ENCODE peak calls at places on chromosomes 13 and 19, in five cellular contexts. One of them, this sample, is unnamed.

GRCh38 chr19:16588089-16588823 is 16.0 kb upstream of the SLC35E1 start:
- DNase-seq in NCI-H2029: peak
- DNase-seq in CD4-positive, alpha-beta T cell: peak
- DNase-seq in small intestine: peak
- DNase-seq in RPMI7951: no peak
- DNase-seq in this sample: no peak

GRCh38 chr13:26048745-26049144 is 3.1 kb downstream of the SHISA2 start:
- DNase-seq in CD4-positive, alpha-beta T cell: no peak
- DNase-seq in small intestine: no peak
- DNase-seq in RPMI7951: no peak
- DNase-seq in NCI-H2029: no peak
- DNase-seq in this sample: no peak

GRCh38 chr19:56988271-56988670 is 131.5 kb upstream of the USP29 start:
- DNase-seq in CD4-positive, alpha-beta T cell: no peak
- DNase-seq in NCI-H2029: no peak
- DNase-seq in RPMI7951: no peak
- DNase-seq in small intestine: no peak
- DNase-seq in this sample: no peak

GRCh38 chr19:2144190-2144589 is 7.2 kb downstream of the AP3D1 start:
- DNase-seq in RPMI7951: no peak
- DNase-seq in CD4-positive, alpha-beta T cell: no peak
- DNase-seq in NCI-H2029: no peak
- DNase-seq in small intestine: no peak
- DNase-seq in this sample: no peak

GRCh38 chr13:79307433-79307861 is 98.6 kb downstream of the RBM26 start:
- DNase-seq in CD4-positive, alpha-beta T cell: no peak
- DNase-seq in NCI-H2029: no peak
- DNase-seq in RPMI7951: peak
- DNase-seq in small intestine: no peak
- DNase-seq in this sample: no peak

GRCh38 chr13:79812070-79812850 is 331.3 kb downstream of the NDFIP2 start:
- DNase-seq in RPMI7951: no peak
- DNase-seq in small intestine: no peak
- DNase-seq in CD4-positive, alpha-beta T cell: no peak
- DNase-seq in NCI-H2029: no peak
- DNase-seq in this sample: no peak

GRCh38 chr13:30976041-30976440 is 43.6 kb downstream of the TEX26 start:
- DNase-seq in NCI-H2029: no peak
- DNase-seq in CD4-positive, alpha-beta T cell: no peak
- DNase-seq in small intestine: no peak
- DNase-seq in RPMI7951: no peak
- DNase-seq in this sample: no peak

GRCh38 chr13:93169980-93170379 is 56.6 kb upstream of the GPC6 start:
- DNase-seq in RPMI7951: peak
- DNase-seq in small intestine: no peak
- DNase-seq in CD4-positive, alpha-beta T cell: no peak
- DNase-seq in NCI-H2029: no peak
- DNase-seq in this sample: peak

GRCh38 chr19:13207237-13208130 is 57.3 kb downstream of the IER2 start:
- DNase-seq in NCI-H2029: no peak
- DNase-seq in small intestine: no peak
- DNase-seq in CD4-positive, alpha-beta T cell: no peak
- DNase-seq in RPMI7951: peak
- DNase-seq in this sample: no peak

GRCh38 chr13:40145139-40145538 is 489.7 kb downstream of the COG6 start:
- DNase-seq in NCI-H2029: no peak
- DNase-seq in CD4-positive, alpha-beta T cell: no peak
- DNase-seq in RPMI7951: no peak
- DNase-seq in small intestine: no peak
- DNase-seq in this sample: no peak

GRCh38 chr13:98939552-98940306 is 38.1 kb downstream of the DOCK9 start:
- DNase-seq in NCI-H2029: no peak
- DNase-seq in RPMI7951: no peak
- DNase-seq in CD4-positive, alpha-beta T cell: no peak
- DNase-seq in small intestine: no peak
- DNase-seq in this sample: no peak

GRCh38 chr13:71979616-71980015 is 112.6 kb upstream of the DACH1 start:
- DNase-seq in RPMI7951: no peak
- DNase-seq in small intestine: peak
- DNase-seq in CD4-positive, alpha-beta T cell: no peak
- DNase-seq in NCI-H2029: no peak
- DNase-seq in this sample: no peak

GRCh38 chr19:38228491-38229439 is 4.7 kb upstream of the DPF1 start:
- DNase-seq in RPMI7951: no peak
- DNase-seq in small intestine: no peak
- DNase-seq in CD4-positive, alpha-beta T cell: no peak
- DNase-seq in NCI-H2029: no peak
- DNase-seq in this sample: no peak

GRCh38 chr13:43757266-43757665 is 29.5 kb downstream of the ENOX1 start:
- DNase-seq in RPMI7951: peak
- DNase-seq in NCI-H2029: no peak
- DNase-seq in small intestine: no peak
- DNase-seq in CD4-positive, alpha-beta T cell: no peak
- DNase-seq in this sample: no peak

GRCh38 chr13:101307181-101307701 is 109.1 kb downstream of the NALCN start:
- DNase-seq in NCI-H2029: no peak
- DNase-seq in RPMI7951: peak
- DNase-seq in small intestine: no peak
- DNase-seq in CD4-positive, alpha-beta T cell: no peak
- DNase-seq in this sample: peak

GRCh38 chr13:26785845-26786630 is 25.5 kb upstream of the GPR12 start:
- DNase-seq in CD4-positive, alpha-beta T cell: peak
- DNase-seq in NCI-H2029: no peak
- DNase-seq in small intestine: peak
- DNase-seq in RPMI7951: peak
- DNase-seq in this sample: peak

GRCh38 chr13:51838235-51838846 is 6.6 kb downstream of the TMEM272 start:
- DNase-seq in RPMI7951: peak
- DNase-seq in NCI-H2029: no peak
- DNase-seq in small intestine: no peak
- DNase-seq in CD4-positive, alpha-beta T cell: no peak
- DNase-seq in this sample: no peak

GRCh38 chr19:17579523-17580244 is 24.2 kb downstream of the COLGALT1 start:
- DNase-seq in NCI-H2029: peak
- DNase-seq in CD4-positive, alpha-beta T cell: no peak
- DNase-seq in RPMI7951: peak
- DNase-seq in small intestine: peak
- DNase-seq in this sample: peak

GRCh38 chr19:44685877-44686276 is 13.1 kb upstream of the CEACAM16 start:
- DNase-seq in RPMI7951: peak
- DNase-seq in small intestine: no peak
- DNase-seq in CD4-positive, alpha-beta T cell: no peak
- DNase-seq in NCI-H2029: no peak
- DNase-seq in this sample: peak

GRCh38 chr13:66513728-66514127 is 716.4 kb downstream of the PCDH9 start:
- DNase-seq in RPMI7951: no peak
- DNase-seq in NCI-H2029: no peak
- DNase-seq in small intestine: no peak
- DNase-seq in CD4-positive, alpha-beta T cell: no peak
- DNase-seq in this sample: no peak

GRCh38 chr19:11324079-11324661 is 15.3 kb downstream of the RAB3D start:
- DNase-seq in NCI-H2029: peak
- DNase-seq in small intestine: peak
- DNase-seq in CD4-positive, alpha-beta T cell: no peak
- DNase-seq in RPMI7951: peak
- DNase-seq in this sample: peak

GRCh38 chr13:95360464-95361097 is 59.3 kb upstream of the ABCC4 start:
- DNase-seq in RPMI7951: no peak
- DNase-seq in NCI-H2029: no peak
- DNase-seq in CD4-positive, alpha-beta T cell: no peak
- DNase-seq in small intestine: no peak
- DNase-seq in this sample: no peak

GRCh38 chr19:28899703-28900102 is 313.2 kb downstream of the UQCRFS1 start:
- DNase-seq in NCI-H2029: no peak
- DNase-seq in RPMI7951: no peak
- DNase-seq in small intestine: no peak
- DNase-seq in CD4-positive, alpha-beta T cell: no peak
- DNase-seq in this sample: no peak

GRCh38 chr19:45424191-45425058 is 708 bp upstream of the ERCC1 start:
- DNase-seq in CD4-positive, alpha-beta T cell: no peak
- DNase-seq in small intestine: peak
- DNase-seq in NCI-H2029: peak
- DNase-seq in RPMI7951: peak
- DNase-seq in this sample: peak

GRCh38 chr13:77696006-77696862 is 1.3 kb upstream of the SLAIN1 start:
- DNase-seq in small intestine: peak
- DNase-seq in CD4-positive, alpha-beta T cell: no peak
- DNase-seq in RPMI7951: no peak
- DNase-seq in NCI-H2029: no peak
- DNase-seq in this sample: no peak

GRCh38 chr19:7853760-7854107 is 20.5 kb downstream of the PRR36 start:
- DNase-seq in CD4-positive, alpha-beta T cell: no peak
- DNase-seq in RPMI7951: no peak
- DNase-seq in NCI-H2029: no peak
- DNase-seq in small intestine: no peak
- DNase-seq in this sample: no peak

GRCh38 chr13:26022538-26023292 is 29.1 kb downstream of the SHISA2 start:
- DNase-seq in small intestine: no peak
- DNase-seq in RPMI7951: peak
- DNase-seq in CD4-positive, alpha-beta T cell: no peak
- DNase-seq in NCI-H2029: peak
- DNase-seq in this sample: peak

GRCh38 chr19:41540041-41540695 is 35.8 kb upstream of the CEACAM21 start:
- DNase-seq in RPMI7951: peak
- DNase-seq in CD4-positive, alpha-beta T cell: no peak
- DNase-seq in small intestine: no peak
- DNase-seq in NCI-H2029: no peak
- DNase-seq in this sample: peak

GRCh38 chr19:7251502-7251901 is 42.7 kb downstream of the INSR start:
- DNase-seq in small intestine: no peak
- DNase-seq in RPMI7951: no peak
- DNase-seq in NCI-H2029: no peak
- DNase-seq in CD4-positive, alpha-beta T cell: no peak
- DNase-seq in this sample: no peak

GRCh38 chr13:40537146-40537895 is 129.1 kb downstream of the FOXO1 start:
- DNase-seq in NCI-H2029: no peak
- DNase-seq in CD4-positive, alpha-beta T cell: no peak
- DNase-seq in RPMI7951: no peak
- DNase-seq in small intestine: no peak
- DNase-seq in this sample: no peak

GRCh38 chr13:58318495-58319167 is 687.1 kb downstream of the PCDH17 start:
- DNase-seq in NCI-H2029: no peak
- DNase-seq in CD4-positive, alpha-beta T cell: no peak
- DNase-seq in small intestine: no peak
- DNase-seq in RPMI7951: no peak
- DNase-seq in this sample: no peak

GRCh38 chr13:45055198-45055901 is 65.0 kb upstream of the GTF2F2 start:
- DNase-seq in NCI-H2029: no peak
- DNase-seq in RPMI7951: peak
- DNase-seq in CD4-positive, alpha-beta T cell: no peak
- DNase-seq in small intestine: peak
- DNase-seq in this sample: peak

GRCh38 chr13:79258489-79258888 is 147.6 kb downstream of the RBM26 start:
- DNase-seq in CD4-positive, alpha-beta T cell: no peak
- DNase-seq in RPMI7951: no peak
- DNase-seq in NCI-H2029: no peak
- DNase-seq in small intestine: no peak
- DNase-seq in this sample: no peak

GRCh38 chr19:47495478-47496372 is 11.7 kb upstream of the KPTN start:
- DNase-seq in NCI-H2029: no peak
- DNase-seq in small intestine: no peak
- DNase-seq in RPMI7951: no peak
- DNase-seq in CD4-positive, alpha-beta T cell: no peak
- DNase-seq in this sample: no peak

GRCh38 chr19:52786078-52786463 is 520 bp downstream of the ZNF600 start:
- DNase-seq in RPMI7951: peak
- DNase-seq in NCI-H2029: no peak
- DNase-seq in small intestine: no peak
- DNase-seq in CD4-positive, alpha-beta T cell: no peak
- DNase-seq in this sample: no peak

GRCh38 chr13:112729408-112729807 is 39.6 kb downstream of the ATP11A start:
- DNase-seq in CD4-positive, alpha-beta T cell: no peak
- DNase-seq in small intestine: no peak
- DNase-seq in NCI-H2029: no peak
- DNase-seq in RPMI7951: no peak
- DNase-seq in this sample: no peak